ENCODE peak calls at places on chromosomes 11 and 22, in four cellular contexts. One of them, this sample, is unnamed. For H3K36me3, the result is how much of the 10 kb centered on the place peaks cover.

GRCh38 chr22:33440756-33441155 is 382.6 kb upstream of the SYN3 start:
- DNase-seq in CD8-positive, alpha-beta memory T cell: no peak
- DNase-seq in OCI-LY7: no peak
- DNase-seq in neuronal stem cell: no peak
- DNase-seq in this sample: no peak

GRCh38 chr11:130449996-130450419 is 1.6 kb downstream of the ADAMTS15 start:
- DNase-seq in OCI-LY7: no peak
- DNase-seq in neuronal stem cell: no peak
- DNase-seq in CD8-positive, alpha-beta memory T cell: no peak
- DNase-seq in this sample: no peak

GRCh38 chr11:34313099-34313517 is 44.7 kb downstream of the ABTB2 start:
- DNase-seq in neuronal stem cell: no peak
- DNase-seq in CD8-positive, alpha-beta memory T cell: peak
- DNase-seq in OCI-LY7: peak
- DNase-seq in this sample: peak

GRCh38 chr11:114192841-114193389 is 103.3 kb upstream of the NNMT start:
- DNase-seq in OCI-LY7: peak
- DNase-seq in CD8-positive, alpha-beta memory T cell: no peak
- DNase-seq in neuronal stem cell: no peak
- DNase-seq in this sample: no peak

GRCh38 chr11:11406652-11407051 is 53.6 kb upstream of the CSNK2A3 start:
- DNase-seq in CD8-positive, alpha-beta memory T cell: no peak
- DNase-seq in neuronal stem cell: no peak
- DNase-seq in OCI-LY7: no peak
- DNase-seq in this sample: no peak

GRCh38 chr11:47607380-47607779 is 13.2 kb upstream of the C1QTNF4 start:
- DNase-seq in CD8-positive, alpha-beta memory T cell: no peak
- DNase-seq in OCI-LY7: no peak
- DNase-seq in neuronal stem cell: no peak
- DNase-seq in this sample: peak

GRCh38 chr11:10044618-10045017 is 249.4 kb downstream of the SBF2 start:
- DNase-seq in CD8-positive, alpha-beta memory T cell: no peak
- DNase-seq in OCI-LY7: peak
- DNase-seq in neuronal stem cell: no peak
- DNase-seq in this sample: peak

GRCh38 chr11:34308049-34308692 is 49.6 kb downstream of the ABTB2 start:
- DNase-seq in OCI-LY7: no peak
- DNase-seq in neuronal stem cell: no peak
- DNase-seq in CD8-positive, alpha-beta memory T cell: no peak
- DNase-seq in this sample: no peak

GRCh38 chr11:10930224-10930960 is 72.5 kb upstream of the ZBED5 start:
- DNase-seq in neuronal stem cell: no peak
- DNase-seq in OCI-LY7: no peak
- DNase-seq in CD8-positive, alpha-beta memory T cell: no peak
- DNase-seq in this sample: no peak

GRCh38 chr22:37317698-37318210 is 35.4 kb downstream of the CYTH4 start:
- DNase-seq in OCI-LY7: no peak
- DNase-seq in CD8-positive, alpha-beta memory T cell: no peak
- DNase-seq in neuronal stem cell: no peak
- DNase-seq in this sample: no peak

GRCh38 chr22:29039148-29039547 is 22.5 kb downstream of the C22orf31 start:
- DNase-seq in neuronal stem cell: no peak
- DNase-seq in OCI-LY7: no peak
- DNase-seq in CD8-positive, alpha-beta memory T cell: no peak
- DNase-seq in this sample: peak

GRCh38 chr11:116601734-116602636 is 170.8 kb downstream of the BUD13 start:
- DNase-seq in OCI-LY7: no peak
- DNase-seq in neuronal stem cell: no peak
- DNase-seq in CD8-positive, alpha-beta memory T cell: no peak
- DNase-seq in this sample: peak

GRCh38 chr22:18909556-18909955 is 3.4 kb downstream of the DGCR6 start:
- DNase-seq in OCI-LY7: no peak
- DNase-seq in CD8-positive, alpha-beta memory T cell: no peak
- DNase-seq in neuronal stem cell: no peak
- DNase-seq in this sample: no peak

GRCh38 chr11:27285761-27286160 is 77.3 kb downstream of the CCDC34 start:
- DNase-seq in CD8-positive, alpha-beta memory T cell: no peak
- DNase-seq in neuronal stem cell: no peak
- DNase-seq in OCI-LY7: no peak
- DNase-seq in this sample: no peak

GRCh38 chr22:19060356-19061009 is 61.7 kb downstream of the DGCR2 start:
- DNase-seq in CD8-positive, alpha-beta memory T cell: no peak
- DNase-seq in OCI-LY7: no peak
- DNase-seq in neuronal stem cell: no peak
- DNase-seq in this sample: no peak

GRCh38 chr11:119085523-119085878 is 820 bp downstream of the HMBS start:
- DNase-seq in OCI-LY7: no peak
- DNase-seq in CD8-positive, alpha-beta memory T cell: no peak
- DNase-seq in neuronal stem cell: no peak
- DNase-seq in this sample: no peak

GRCh38 chr11:10492084-10492483 is 37.0 kb downstream of the AMPD3 start:
- DNase-seq in CD8-positive, alpha-beta memory T cell: no peak
- DNase-seq in neuronal stem cell: no peak
- DNase-seq in OCI-LY7: no peak
- DNase-seq in this sample: no peak

GRCh38 chr11:76810151-76810853 is 27.1 kb downstream of the TSKU start:
- DNase-seq in OCI-LY7: peak
- DNase-seq in CD8-positive, alpha-beta memory T cell: no peak
- DNase-seq in neuronal stem cell: no peak
- DNase-seq in this sample: peak

GRCh38 chr11:1920909-1921575 is 1.5 kb downstream of the TNNT3 start:
- DNase-seq in CD8-positive, alpha-beta memory T cell: no peak
- DNase-seq in neuronal stem cell: no peak
- DNase-seq in OCI-LY7: no peak
- DNase-seq in this sample: no peak

GRCh38 chr11:1920128-1920908 is 815 bp downstream of the TNNT3 start:
- DNase-seq in OCI-LY7: no peak
- DNase-seq in CD8-positive, alpha-beta memory T cell: no peak
- DNase-seq in neuronal stem cell: no peak
- DNase-seq in this sample: no peak

GRCh38 chr11:1922411-1923113 is 3.1 kb downstream of the TNNT3 start:
- DNase-seq in CD8-positive, alpha-beta memory T cell: no peak
- DNase-seq in OCI-LY7: no peak
- DNase-seq in neuronal stem cell: no peak
- DNase-seq in this sample: no peak

GRCh38 chr11:1923201-1923956 is 3.9 kb downstream of the TNNT3 start:
- DNase-seq in OCI-LY7: no peak
- DNase-seq in neuronal stem cell: no peak
- DNase-seq in CD8-positive, alpha-beta memory T cell: no peak
- DNase-seq in this sample: no peak

DNA sequence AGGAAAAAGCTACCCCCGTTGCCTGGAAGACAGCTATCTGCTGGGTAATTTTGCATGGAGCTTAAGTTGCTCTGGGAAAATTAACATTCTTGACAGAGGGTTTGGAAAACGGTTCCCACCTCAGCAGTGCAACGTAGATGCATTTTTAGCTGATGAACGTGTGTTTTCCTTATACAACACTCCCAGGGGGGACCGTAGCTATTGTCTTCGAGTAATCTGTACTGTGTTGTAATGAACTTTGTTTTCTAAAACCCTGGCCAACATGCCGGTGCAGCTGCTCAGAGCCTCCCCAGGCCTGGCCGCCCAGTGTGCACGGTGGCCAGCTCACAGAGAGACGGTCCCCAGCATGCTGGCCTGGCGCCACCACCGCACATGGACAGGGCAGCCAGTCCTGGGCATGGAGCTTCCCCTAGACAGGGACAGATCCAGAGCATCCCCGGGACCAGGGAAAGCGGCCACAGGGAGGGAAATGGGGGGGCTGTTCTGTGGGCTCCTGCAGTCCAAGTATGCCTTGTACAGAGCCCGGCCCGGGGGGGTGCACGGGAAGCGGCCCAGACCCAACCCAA is 2.2 kb downstream of the TNNT3 start:
- DNase-seq in neuronal stem cell: no peak
- DNase-seq in CD8-positive, alpha-beta memory T cell: no peak
- DNase-seq in OCI-LY7: no peak
- DNase-seq in this sample: no peak
- H3K4me3 ChIP-seq in neuronal stem cell: no peak
- H3K4me3 ChIP-seq in CD8-positive, alpha-beta memory T cell: no peak
- H3K4me3 ChIP-seq in OCI-LY7: no peak
- H3K4me3 ChIP-seq in this sample: no peak

GRCh38 chr11:61061081-61061826 is 41.0 kb upstream of the CD5 start:
- DNase-seq in OCI-LY7: peak
- DNase-seq in CD8-positive, alpha-beta memory T cell: peak
- DNase-seq in neuronal stem cell: no peak
- DNase-seq in this sample: no peak
- H3K36me3 ChIP-seq in OCI-LY7: under half
- H3K36me3 ChIP-seq in CD8-positive, alpha-beta memory T cell: under half
- H3K36me3 ChIP-seq in neuronal stem cell: under half
- H3K36me3 ChIP-seq in this sample: under half

GRCh38 chr11:46393231-46393616 is 1.6 kb upstream of the CHRM4 start:
- DNase-seq in CD8-positive, alpha-beta memory T cell: no peak
- DNase-seq in neuronal stem cell: no peak
- DNase-seq in OCI-LY7: no peak
- DNase-seq in this sample: no peak
- H3K4me3 ChIP-seq in CD8-positive, alpha-beta memory T cell: peak
- H3K4me3 ChIP-seq in neuronal stem cell: no peak
- H3K4me3 ChIP-seq in OCI-LY7: no peak
- H3K4me3 ChIP-seq in this sample: peak

DNA sequence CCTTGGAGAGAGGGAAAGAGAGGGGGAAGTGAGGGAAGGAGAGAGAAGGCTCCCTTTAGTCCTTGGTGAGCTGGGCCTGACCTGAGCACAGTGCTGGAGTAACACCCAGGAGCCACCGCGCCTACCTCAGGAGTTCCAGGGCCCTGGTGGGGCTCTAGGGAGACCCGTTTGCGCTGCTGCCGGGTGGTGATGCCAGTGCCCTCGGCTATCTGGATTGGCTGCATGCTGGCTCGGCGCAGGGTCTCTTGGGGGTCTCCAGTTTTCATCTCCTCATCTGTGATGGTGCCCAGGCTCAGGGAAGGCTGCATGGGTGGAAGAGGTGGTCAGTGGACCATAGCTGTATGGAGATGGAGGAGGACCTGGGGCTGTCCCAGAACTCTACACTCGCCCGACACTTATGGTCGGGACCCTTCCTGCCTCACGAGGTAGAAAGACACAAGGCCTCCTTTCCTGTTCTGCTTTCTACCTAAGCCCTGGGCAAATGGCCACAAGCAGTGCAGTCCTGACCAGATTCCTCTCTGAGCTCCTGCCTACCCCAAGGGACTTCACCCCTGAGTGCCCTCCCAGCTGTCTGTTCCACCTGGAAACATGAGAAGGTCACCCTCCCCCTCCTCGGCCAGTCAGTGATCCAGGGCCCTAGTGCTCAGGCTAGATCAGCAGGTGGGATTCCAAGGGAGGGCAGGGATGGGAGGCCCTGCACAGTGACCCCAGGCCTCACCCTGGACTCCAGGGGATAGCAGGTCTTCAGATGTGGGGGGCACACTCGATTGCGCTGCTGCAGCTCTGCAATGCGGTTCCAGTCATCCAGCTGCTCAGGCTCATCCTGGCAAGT is 6.0 kb downstream of the IL18BP start:
- DNase-seq in neuronal stem cell: no peak
- DNase-seq in OCI-LY7: no peak
- DNase-seq in CD8-positive, alpha-beta memory T cell: no peak
- DNase-seq in this sample: no peak
- H3K36me3 ChIP-seq in neuronal stem cell: half or more
- H3K36me3 ChIP-seq in OCI-LY7: half or more
- H3K36me3 ChIP-seq in CD8-positive, alpha-beta memory T cell: half or more
- H3K36me3 ChIP-seq in this sample: under half

GRCh38 chr11:67538306-67538705 is 15.1 kb upstream of the CABP2 start:
- DNase-seq in OCI-LY7: no peak
- DNase-seq in CD8-positive, alpha-beta memory T cell: no peak
- DNase-seq in neuronal stem cell: no peak
- DNase-seq in this sample: no peak
- H3K4me3 ChIP-seq in OCI-LY7: no peak
- H3K4me3 ChIP-seq in CD8-positive, alpha-beta memory T cell: no peak
- H3K4me3 ChIP-seq in neuronal stem cell: no peak
- H3K4me3 ChIP-seq in this sample: no peak

GRCh38 chr11:90656171-90656570 is 433.3 kb upstream of the CHORDC1 start:
- DNase-seq in CD8-positive, alpha-beta memory T cell: no peak
- DNase-seq in neuronal stem cell: no peak
- DNase-seq in OCI-LY7: no peak
- DNase-seq in this sample: no peak

DNA sequence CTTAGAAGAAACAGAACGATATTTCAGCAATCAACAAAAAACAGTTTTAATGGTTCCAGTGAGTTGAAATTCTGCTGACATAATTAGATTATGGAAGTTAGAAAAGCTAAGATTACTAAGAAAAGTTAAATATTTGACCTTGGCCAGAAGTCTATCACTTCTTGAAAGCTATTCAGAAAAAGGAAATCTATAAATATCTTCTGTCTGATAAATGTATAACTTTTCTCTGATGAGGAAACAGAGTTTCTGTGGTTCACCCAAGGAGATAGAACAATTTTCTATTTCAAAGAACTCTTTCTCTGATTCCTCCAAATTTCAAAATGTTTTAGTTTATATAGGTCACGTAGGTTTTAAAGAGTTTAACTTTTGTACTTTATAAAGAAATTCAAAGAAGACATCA is 438.4 kb upstream of the CHORDC1 start:
- DNase-seq in neuronal stem cell: no peak
- DNase-seq in OCI-LY7: no peak
- DNase-seq in CD8-positive, alpha-beta memory T cell: no peak
- DNase-seq in this sample: no peak
- H3K36me3 ChIP-seq in neuronal stem cell: under half
- H3K36me3 ChIP-seq in OCI-LY7: under half
- H3K36me3 ChIP-seq in CD8-positive, alpha-beta memory T cell: under half
- H3K36me3 ChIP-seq in this sample: under half

DNA sequence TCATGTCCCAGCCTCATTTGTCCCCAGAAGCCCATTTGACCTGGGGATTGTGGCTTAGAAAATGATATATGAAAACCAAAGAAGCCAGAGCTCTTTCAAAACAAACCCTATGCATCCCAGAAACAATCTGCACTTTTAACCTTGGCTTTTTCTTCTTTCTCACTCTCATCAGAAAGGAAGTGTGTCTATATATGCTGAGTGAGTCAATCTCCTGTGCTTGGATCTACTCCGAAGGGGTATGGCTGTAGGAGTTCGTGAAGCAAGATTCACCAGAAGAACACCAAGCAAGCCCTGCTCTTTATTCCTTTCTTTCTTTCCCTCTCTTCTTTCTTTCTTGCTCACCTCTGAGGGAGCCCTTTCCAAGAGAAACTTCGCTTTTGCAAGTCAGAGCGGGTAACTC is 636 bp downstream of the PAMR1 start:
- DNase-seq in CD8-positive, alpha-beta memory T cell: no peak
- DNase-seq in OCI-LY7: no peak
- DNase-seq in neuronal stem cell: no peak
- DNase-seq in this sample: no peak
- H3K4me3 ChIP-seq in CD8-positive, alpha-beta memory T cell: no peak
- H3K4me3 ChIP-seq in OCI-LY7: no peak
- H3K4me3 ChIP-seq in neuronal stem cell: peak
- H3K4me3 ChIP-seq in this sample: no peak

GRCh38 chr11:1476946-1477736 is 9.4 kb downstream of the MOB2 start:
- DNase-seq in neuronal stem cell: no peak
- DNase-seq in CD8-positive, alpha-beta memory T cell: no peak
- DNase-seq in OCI-LY7: no peak
- DNase-seq in this sample: no peak
- H3K36me3 ChIP-seq in neuronal stem cell: under half
- H3K36me3 ChIP-seq in CD8-positive, alpha-beta memory T cell: under half
- H3K36me3 ChIP-seq in OCI-LY7: under half
- H3K36me3 ChIP-seq in this sample: under half